ENCODE peak calls at places on chromosomes 1 and 21, in five cellular contexts. E is adrenal gland, C is body of pancreas, R is right lobe of liver, K is esophagus squamous epithelium. W is an unnamed sample.
A peak's percentile ranks its signal among the peaks of the same experiment; 100 is the strongest.

GRCh38 chr1:68229927-68230812 is 2.2 kb downstream of the WLS start:
- DNase-seq in E (no peak), C (no peak), R (no peak), K (no peak), W (no peak)

GRCh38 chr1:51506537-51506936 is 12.5 kb downstream of the EPS15 start:
- DNase-seq in E (peak; percentile 24), C (no peak), R (no peak), K (no peak), W (no peak)

GRCh38 chr21:37829043-37829442 is 87.2 kb downstream of the KCNJ6 start:
- DNase-seq in E (no peak), C (no peak), R (no peak), K (no peak), W (no peak)

GRCh38 chr1:226788965-226789364 is 49.9 kb upstream of the ITPKB start:
- DNase-seq in E (no peak), C (no peak), R (no peak), K (no peak), W (no peak)

GRCh38 chr1:161119017-161119378 is 1.1 kb downstream of the NIT1 start:
- DNase-seq in E (peak; percentile 71), C (peak; percentile 61), R (peak; percentile 87), K (no peak), W (peak; percentile 77)

GRCh38 chr1:18770799-18771198 is 88.7 kb downstream of the TAS1R2 start:
- DNase-seq in E (no peak), C (no peak), R (no peak), K (no peak), W (no peak)

GRCh38 chr21:15772654-15773053 is 42.9 kb downstream of the USP25 start:
- DNase-seq in E (no peak), C (no peak), R (no peak), K (no peak), W (no peak)

GRCh38 chr1:220885971-220886370 is 6.7 kb downstream of the HLX start:
- DNase-seq in E (no peak), C (no peak), R (no peak), K (no peak), W (no peak)

GRCh38 chr1:89865498-89866385 is 44.9 kb downstream of the LRRC8D start:
- DNase-seq in E (peak; percentile 43), C (no peak), R (no peak), K (no peak), W (peak; percentile 61)

GRCh38 chr1:18547460-18547859 is 66.7 kb downstream of the KLHDC7A start:
- DNase-seq in E (no peak), C (no peak), R (no peak), K (no peak), W (no peak)

GRCh38 chr1:196680107-196680506 is 28.3 kb downstream of the CFH start:
- DNase-seq in E (no peak), C (no peak), R (no peak), K (no peak), W (no peak)

GRCh38 chr1:47684964-47685762 is 247.3 kb downstream of the FOXD2 start:
- DNase-seq in E (no peak), C (no peak), R (peak; percentile 24), K (no peak), W (no peak)

GRCh38 chr1:117127840-117128239 is 6.3 kb upstream of the TRIM45 start:
- DNase-seq in E (no peak), C (no peak), R (no peak), K (no peak), W (peak; percentile 64)

GRCh38 chr1:236830560-236830959 is 35.5 kb downstream of the MTR start:
- DNase-seq in E (peak; percentile 45), C (no peak), R (no peak), K (no peak), W (no peak)

GRCh38 chr1:207808322-207808705 is 56.5 kb downstream of the CD46 start:
- DNase-seq in E (no peak), C (no peak), R (no peak), K (no peak), W (no peak)

DNA sequence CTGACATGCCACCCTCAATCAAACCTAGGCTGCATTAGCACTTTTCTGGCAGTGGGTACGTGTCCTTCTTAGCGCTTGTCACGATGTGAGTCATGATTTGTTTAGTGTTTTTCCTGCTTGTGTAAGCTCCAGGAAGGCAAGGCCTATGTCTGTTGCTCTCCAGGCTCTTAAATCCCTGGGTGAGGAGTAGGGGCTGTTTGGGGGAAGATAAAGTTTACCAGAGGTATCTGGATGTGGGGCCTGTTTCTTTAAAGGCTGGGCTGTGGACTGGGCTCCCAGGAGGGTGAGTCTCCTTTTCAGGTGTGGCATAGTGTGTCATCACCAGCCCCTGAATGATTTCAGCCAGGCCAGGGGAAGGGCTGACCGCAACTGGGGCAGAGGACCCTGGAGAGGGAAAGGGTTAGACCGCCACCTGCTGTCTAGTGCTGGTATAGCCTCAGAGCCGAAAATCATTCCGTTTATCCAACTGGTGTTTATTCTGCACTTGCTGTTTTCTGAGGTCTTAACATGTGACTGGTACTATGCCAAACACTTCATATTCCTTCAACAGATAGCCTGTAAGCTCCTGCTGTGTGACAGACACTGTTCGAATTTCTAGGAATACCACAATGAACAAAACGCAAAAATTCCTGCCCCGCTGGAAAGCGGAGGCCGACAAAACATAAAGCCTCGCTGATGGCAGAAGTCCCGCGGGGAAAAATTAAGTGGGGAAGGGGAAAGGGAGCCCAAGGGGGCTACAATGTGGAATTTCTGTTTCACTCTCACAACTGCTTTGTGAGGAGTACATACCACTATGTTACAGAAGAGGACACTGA is 9.7 kb downstream of the SERINC2 start:
- DNase-seq in E (peak; percentile 83), C (peak; percentile 76), R (peak; percentile 75), K (no peak), W (peak; percentile 84)
- TF ChIP-seq POLR2A in E (no peak), C (no peak), R (no peak), K (no peak), W (no peak)

GRCh38 chr1:212285685-212286436 is 651 bp downstream of the PPP2R5A start:
- DNase-seq in E (peak; percentile 69), C (peak; percentile 78), R (peak; percentile 72), K (no peak), W (peak; percentile 86)
- TF ChIP-seq POLR2A in E (no peak), C (peak; percentile 51), R (peak; percentile 35), K (peak; percentile 54), W (no peak)

DNA sequence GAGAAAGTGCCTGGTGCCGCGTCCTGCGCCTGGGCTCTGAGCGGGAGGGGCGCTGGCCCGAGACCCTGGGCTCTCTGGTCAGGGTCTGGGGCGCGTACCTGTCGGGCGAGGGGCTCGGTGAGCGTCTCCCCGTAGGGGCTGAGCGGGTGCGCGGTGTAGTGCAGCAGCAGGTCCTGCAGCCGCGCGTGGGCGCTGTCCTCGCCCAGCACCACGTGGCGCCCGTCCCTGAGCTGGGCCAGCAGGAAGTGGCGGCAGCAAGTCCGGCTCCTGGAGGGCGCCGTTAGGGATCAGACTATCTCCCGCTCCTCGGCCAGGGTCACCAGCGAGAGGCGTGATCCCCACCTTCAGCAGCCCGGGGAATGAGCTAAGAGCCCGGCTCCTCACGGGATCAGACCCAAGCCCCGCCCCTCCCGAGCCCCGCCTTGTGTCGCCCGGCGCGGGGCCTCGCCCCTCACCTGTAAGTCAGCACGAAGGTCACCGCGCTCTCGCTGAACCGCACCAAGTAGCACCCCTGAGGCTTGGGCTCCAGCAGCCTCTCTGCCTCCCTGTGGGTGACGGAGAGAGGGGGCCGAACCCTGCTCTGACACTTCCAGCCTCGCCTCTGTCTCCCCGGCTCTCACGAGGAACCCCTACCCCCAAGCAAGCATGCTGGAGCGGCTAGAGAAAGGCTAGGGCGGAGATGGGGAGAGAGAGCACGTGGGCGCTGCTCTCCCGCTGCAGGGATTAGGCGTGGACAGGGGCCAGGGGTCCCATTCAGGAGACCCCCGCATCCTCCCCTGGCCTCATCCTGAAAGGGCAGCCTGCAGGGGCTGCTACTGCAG is 2.7 kb downstream of the SH2D2A start:
- DNase-seq in E (peak; percentile 74), C (peak; percentile 71), R (peak; percentile 53), K (no peak), W (peak; percentile 63)
- TF ChIP-seq POLR2A in E (no peak), C (no peak), R (no peak), K (peak; percentile 14), W (no peak)

GRCh38 chr1:6554031-6554906 is at the start of gene NOL9:
- DNase-seq in E (peak; percentile 94), C (peak; percentile 94), R (peak; percentile 94), K (peak; percentile 58), W (peak; percentile 94)
- TF ChIP-seq POLR2A in E (peak; percentile 6), C (peak; percentile 55), R (peak; percentile 63), K (peak; percentile 26), W (peak; percentile 63)

DNA sequence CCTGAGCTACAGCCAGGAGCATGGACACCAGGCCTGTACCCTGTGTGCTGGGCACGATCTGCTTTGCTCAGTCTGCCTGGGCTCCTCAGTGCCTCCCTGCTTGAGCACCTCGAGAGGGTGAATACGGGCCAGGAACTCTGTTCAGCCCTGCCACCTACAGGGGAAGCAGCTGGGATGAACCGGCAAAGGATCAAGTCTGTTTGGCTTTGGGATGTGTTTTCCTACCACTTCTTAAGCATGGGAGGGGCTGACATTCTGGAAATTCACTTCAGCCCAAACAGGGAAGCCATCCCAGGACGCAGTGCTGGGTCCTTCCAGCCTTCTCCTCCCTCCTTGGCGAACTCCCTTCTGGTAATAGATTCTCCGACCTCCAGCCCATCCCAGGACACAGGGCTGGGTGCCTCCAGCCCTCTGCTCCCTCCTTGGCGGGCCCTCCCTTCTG is 55.8 kb upstream of the SELENON start:
- DNase-seq in E (peak; percentile 82), C (peak; percentile 66), R (no peak), K (no peak), W (no peak)
- TF ChIP-seq POLR2A in E (no peak), C (no peak), R (no peak), K (no peak), W (no peak)

GRCh38 chr1:119147626-119148180 is 7.2 kb upstream of the WARS2 start:
- DNase-seq in E (peak; percentile 4), C (no peak), R (no peak), K (no peak), W (no peak)
- TF ChIP-seq POLR2A in E (no peak), C (no peak), R (no peak), K (no peak), W (no peak)

W was measured in erythroblast.